ENCODE peak calls at places on chromosomes 13 and 19, in four cellular contexts. X, T, U and H are unnamed samples.

GRCh38 chr13:27170221-27170520 is 1.4 kb downstream of the USP12 start:
- DNase-seq in X (no peak), T (no peak), U (no peak), H (no peak)

GRCh38 chr19:56538761-56539263 is at the start of gene ZFP28:
- DNase-seq in X (peak; percentile 81), T (no peak), U (peak; percentile 95), H (peak; percentile 84)

GRCh38 chr13:25095862-25096453 is at the start of gene PABPC3:
- DNase-seq in X (no peak), U (no peak), T (no peak), H (no peak)

GRCh38 chr19:44745386-44745831 is 3.1 kb upstream of the BCL3 start:
- DNase-seq in U (no peak), X (peak; percentile 82), T (peak; percentile 57), H (peak; percentile 87)

GRCh38 chr19:19737559-19738332 is 4.8 kb upstream of the ZNF14 start:
- DNase-seq in T (no peak), X (no peak), U (peak; percentile 4), H (no peak)

GRCh38 chr19:23440207-23440606 is 44.9 kb upstream of the ZNF91 start:
- DNase-seq in U (peak; percentile 30), X (no peak), T (no peak), H (no peak)

GRCh38 chr13:46655727-46656180 is 102.8 kb downstream of the LRCH1 start:
- DNase-seq in U (no peak), T (peak; percentile 59), X (no peak), H (no peak)

GRCh38 chr19:2201473-2202148 is 34.5 kb downstream of the PLEKHJ1 start:
- DNase-seq in U (no peak), X (no peak), T (no peak), H (no peak)

GRCh38 chr13:33230178-33230881 is 55.2 kb downstream of the STARD13 start:
- DNase-seq in U (no peak), X (no peak), T (no peak), H (no peak)
- H3K4me1 ChIP-seq in U (peaks cover 56% of the 10 kb centered on the region), X (peaks cover 42% of the 10 kb centered on the region), T (peaks cover 33% of the 10 kb centered on the region), H (peaks cover 56% of the 10 kb centered on the region)

GRCh38 chr19:35009424-35010415 is 9.6 kb downstream of the GRAMD1A start:
- DNase-seq in U (peak; percentile 19), T (no peak), X (no peak), H (no peak)

GRCh38 chr19:35011737-35012682 is 11.9 kb downstream of the GRAMD1A start:
- DNase-seq in U (peak; percentile 20), T (no peak), X (no peak), H (no peak)

GRCh38 chr19:35013047-35013819 is 13.1 kb downstream of the GRAMD1A start:
- DNase-seq in T (peak; percentile 83), X (peak; percentile 77), U (peak; percentile 94), H (peak; percentile 91)

GRCh38 chr19:35008891-35009341 is 8.8 kb downstream of the GRAMD1A start:
- DNase-seq in T (no peak), X (no peak), U (no peak), H (no peak)

GRCh38 chr19:35011091-35011689 is 11.1 kb downstream of the GRAMD1A start:
- DNase-seq in X (no peak), T (no peak), U (no peak), H (no peak)
- TF ChIP-seq EP300 in X (no peak), T (no peak), U (no peak), H (no peak)

DNA sequence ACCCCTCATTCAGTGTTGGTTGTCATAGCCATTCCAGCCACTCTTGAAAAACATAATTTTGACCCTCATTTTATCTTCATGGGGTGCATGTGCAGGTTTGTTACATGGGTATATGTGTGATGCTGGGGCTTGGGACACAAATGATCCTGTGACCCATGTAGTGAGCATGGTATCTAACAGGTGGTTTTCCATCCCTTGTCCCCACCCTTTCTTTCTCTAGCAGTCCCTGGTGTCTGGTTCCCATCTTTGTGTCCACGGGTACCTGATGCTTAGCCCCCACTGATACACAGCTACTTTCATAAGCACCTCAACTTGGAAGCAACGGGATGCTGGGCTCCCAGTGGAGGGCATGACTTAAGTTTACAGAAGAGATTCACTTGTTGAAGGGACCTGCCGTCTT is 373.5 kb downstream of the UQCRFS1 start:
- DNase-seq in U (no peak), T (no peak), X (no peak), H (no peak)
- TF ChIP-seq POLR2AphosphoS5 in U (no peak), T (no peak), X (no peak), H (no peak)

DNA sequence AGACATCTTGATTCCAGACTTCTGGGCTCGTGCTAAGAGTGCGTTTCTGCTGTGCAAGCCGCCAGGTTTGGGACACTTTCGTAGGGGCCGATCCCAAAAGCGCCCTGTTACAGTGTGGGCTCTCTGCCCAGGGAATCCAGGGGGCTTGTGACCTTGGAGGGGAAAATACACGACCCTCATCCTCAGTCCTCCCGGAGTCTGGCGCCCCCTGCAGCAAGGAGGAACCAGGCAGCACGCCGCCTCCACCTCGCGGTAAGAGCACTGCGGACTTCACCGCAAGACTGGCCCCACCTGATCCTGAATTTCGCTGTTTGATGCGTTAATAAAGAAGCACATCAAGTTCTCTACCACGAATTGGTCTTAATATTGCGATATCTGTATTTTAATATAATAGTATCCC is 5.2 kb downstream of the POLRMT start:
- DNase-seq in X (no peak), T (no peak), U (peak; percentile 76), H (no peak)
- H3K4me1 ChIP-seq in X (peaks cover 14% of the 10 kb centered on the region), T (peaks cover 13% of the 10 kb centered on the region), U (no peaks in the 10 kb centered on the region), H (peaks cover 15% of the 10 kb centered on the region)

DNA sequence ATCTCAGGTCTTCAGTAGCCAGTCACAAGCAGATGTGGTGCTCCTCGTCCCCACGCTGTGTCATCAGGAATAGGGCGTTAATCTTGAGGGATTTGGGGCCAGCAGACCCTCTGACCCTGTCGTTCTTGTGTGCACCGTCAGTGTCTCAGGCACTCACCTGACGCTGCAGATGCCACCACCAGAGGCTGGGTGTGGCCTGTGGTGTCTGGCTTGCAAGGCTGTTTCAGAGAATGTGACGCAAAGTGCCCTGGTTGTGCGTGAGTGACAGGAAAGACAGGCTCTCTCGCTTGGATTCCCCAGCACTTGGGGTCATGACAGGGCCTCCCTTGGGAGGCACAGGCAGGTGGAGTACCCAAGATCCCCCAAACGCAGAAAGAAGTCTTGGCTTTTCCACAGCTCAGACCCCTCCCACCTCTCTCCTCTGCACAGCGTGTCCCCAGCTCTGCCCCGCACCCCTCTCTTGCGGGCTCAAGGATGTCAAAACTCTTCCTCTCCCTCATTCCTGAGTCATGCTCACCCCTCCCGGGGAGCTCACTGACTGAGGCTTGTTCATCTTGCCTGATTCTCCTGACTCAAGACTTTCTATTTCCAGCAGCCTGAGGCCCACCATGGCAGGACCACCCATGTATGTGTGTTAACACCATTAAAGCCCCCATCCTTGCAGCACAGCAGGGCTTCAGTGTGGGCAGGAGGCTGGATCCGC is 21.0 kb downstream of the DHX34 start:
- DNase-seq in T (no peak), U (no peak), X (no peak), H (no peak)
- TF ChIP-seq EP300 in T (no peak), U (no peak), X (no peak), H (no peak)

DNA sequence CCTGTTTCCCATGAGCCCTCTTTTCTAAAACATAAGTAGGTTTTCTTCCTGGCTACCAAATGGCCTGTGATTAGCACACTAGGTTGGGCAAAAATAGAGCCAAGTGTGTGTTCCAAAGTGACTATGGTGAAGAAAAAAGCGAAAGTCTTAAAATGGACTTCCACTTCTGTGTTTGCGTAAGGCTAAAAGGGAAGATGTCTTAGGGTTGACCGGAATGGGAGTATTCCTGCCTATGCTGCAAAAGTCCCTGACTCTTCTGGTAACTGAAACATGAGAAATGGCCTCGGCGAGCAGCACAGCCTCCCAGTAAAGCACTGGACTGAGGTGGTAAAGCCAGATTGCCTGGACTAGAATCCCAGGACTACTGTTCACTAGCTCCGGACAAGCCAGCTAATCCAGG is 2.4 kb upstream of the FPR1 start:
- DNase-seq in X (no peak), T (no peak), U (no peak), H (no peak)
- TF ChIP-seq POLR2AphosphoS5 in X (no peak), T (no peak), U (no peak), H (no peak)

GRCh38 chr13:99289265-99289664 is 17.9 kb downstream of the GPR183 start:
- DNase-seq in X (no peak), U (no peak), T (no peak), H (no peak)

GRCh38 chr13:99288069-99288468 is 19.1 kb downstream of the GPR183 start:
- DNase-seq in X (no peak), T (no peak), U (no peak), H (no peak)

GRCh38 chr13:99289674-99290337 is 17.4 kb downstream of the GPR183 start:
- DNase-seq in U (no peak), X (no peak), T (no peak), H (no peak)

GRCh38 chr13:99285432-99286182 is 21.6 kb downstream of the GPR183 start:
- DNase-seq in T (no peak), U (no peak), X (no peak), H (no peak)

GRCh38 chr13:99287544-99287943 is 19.7 kb downstream of the GPR183 start:
- DNase-seq in X (no peak), U (no peak), T (no peak), H (no peak)
- H3K4me1 ChIP-seq in X (peaks cover 57% of the 10 kb centered on the region), U (peaks cover 6% of the 10 kb centered on the region), T (peaks cover 17% of the 10 kb centered on the region), H (peaks cover 58% of the 10 kb centered on the region)